ENCODE peak calls at places on chromosomes 1 and 21, in seven cellular contexts. A is tibial nerve; I is astrocyte of the cerebellum; V is left ventricle myocardium inferior; K is MM.1S; T is CD4-positive, CD25-positive, alpha-beta regulatory T cell; M is heart left ventricle. X is an unnamed sample.

GRCh38 chr1:219147571-219148019 is 26.1 kb upstream of the LYPLAL1 start:
- DNase-seq in A (no peak), K (no peak), I (no peak), T (no peak), V (no peak), M (no peak), X (no peak)

GRCh38 chr1:167057297-167057688 is 32.9 kb downstream of the GPA33 start:
- DNase-seq in A (no peak), K (peak; percentile 86), V (no peak), T (peak; percentile 57), I (peak; percentile 59), M (no peak), X (no peak)

GRCh38 chr1:29416825-29417557 is 180.7 kb downstream of the PTPRU start:
- DNase-seq in M (no peak), T (no peak), V (no peak), K (no peak), I (peak; percentile 62), A (no peak), X (peak; percentile 65)

GRCh38 chr21:14454642-14455009 is 71.7 kb upstream of the HSPA13 start:
- DNase-seq in M (no peak), K (peak; percentile 46), A (no peak), I (no peak), V (no peak), T (peak; percentile 17), X (no peak)

GRCh38 chr1:154891452-154891851 is 21.4 kb upstream of the KCNN3 start:
- DNase-seq in I (no peak), V (no peak), T (no peak), M (no peak), A (no peak), K (no peak), X (no peak)

GRCh38 chr1:203480525-203481084 is 5.0 kb downstream of the PRELP start:
- DNase-seq in V (peak; percentile 55), T (peak; percentile 54), M (no peak), K (peak; percentile 89), A (no peak), I (peak; percentile 12), X (peak; percentile 64)

GRCh38 chr21:46130721-46131720 is 24.4 kb downstream of the FTCD start:
- DNase-seq in T (no peak), I (no peak), A (no peak), V (peak; percentile 19), M (no peak), K (no peak), X (no peak)

GRCh38 chr1:64228181-64228957 is 24.9 kb downstream of the UBE2U start:
- DNase-seq in A (no peak), T (no peak), M (no peak), I (peak; percentile 51), V (no peak), K (no peak), X (no peak)

GRCh38 chr1:160675641-160676410 is 29.0 kb upstream of the SLAMF1 start:
- DNase-seq in I (peak; percentile 20), M (peak; percentile 70), T (peak; percentile 87), V (peak; percentile 66), A (no peak), K (peak; percentile 96), X (peak; percentile 13)

GRCh38 chr1:150365945-150366344 is 2.0 kb downstream of the RPRD2 start:
- DNase-seq in I (no peak), A (no peak), M (no peak), K (no peak), V (no peak), T (peak; percentile 45), X (no peak)

GRCh38 chr1:173549813-173550212 is 53.1 kb downstream of the SLC9C2 start:
- DNase-seq in A (no peak), M (no peak), T (no peak), V (no peak), I (no peak), K (no peak), X (no peak)

DNA sequence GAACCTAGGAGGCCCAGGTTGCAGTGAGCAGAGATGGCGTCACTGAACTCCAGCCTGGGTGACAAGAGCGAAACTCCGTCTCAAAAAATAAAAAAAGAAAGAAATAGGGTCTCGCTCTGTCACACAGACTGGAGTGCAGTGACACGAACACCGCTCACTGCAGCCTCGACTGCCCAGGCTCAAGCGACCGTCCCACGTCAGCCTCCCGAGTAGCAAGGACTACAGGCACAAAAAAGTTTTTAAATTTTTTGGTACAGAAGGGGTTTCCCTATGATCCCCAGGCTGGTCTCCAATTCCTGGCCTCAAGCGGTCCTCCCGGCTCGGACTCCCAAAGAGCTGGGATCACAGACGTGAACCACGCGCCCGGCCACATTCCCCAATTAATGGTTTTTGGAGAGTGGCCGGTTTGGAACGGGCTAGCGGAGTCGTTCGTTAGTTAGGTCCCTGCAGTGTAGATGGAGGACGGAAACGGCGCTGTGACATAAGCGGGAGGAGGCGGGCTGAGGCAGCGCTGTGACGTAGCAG is 611 bp upstream of the GUK1 start:
- DNase-seq in V (no peak), T (no peak), I (no peak), M (no peak), A (no peak), K (no peak), X (no peak)
- H3K4me3 ChIP-seq in V (peak overlapping the region; percentile 90), T (peak overlapping the region; percentile 71), I (peak overlapping the region; percentile 95), M (peak overlapping the region; percentile 99), A (peak overlapping the region; percentile 86), K (peak overlapping the region; percentile 95), X (peak overlapping the region; percentile 96)

GRCh38 chr1:12185556-12186276 is 18.9 kb downstream of the TNFRSF1B start:
- DNase-seq in K (no peak), A (no peak), T (no peak), M (no peak), V (no peak), I (no peak), X (no peak)

GRCh38 chr1:12182410-12182946 is 15.7 kb downstream of the TNFRSF1B start:
- DNase-seq in M (no peak), A (no peak), V (no peak), T (no peak), I (no peak), K (no peak), X (no peak)

GRCh38 chr1:12183095-12183794 is 16.5 kb downstream of the TNFRSF1B start:
- DNase-seq in K (no peak), A (no peak), V (no peak), I (no peak), T (no peak), M (no peak), X (no peak)

GRCh38 chr1:12185036-12185435 is 18.2 kb downstream of the TNFRSF1B start:
- DNase-seq in M (no peak), A (no peak), I (no peak), T (no peak), V (no peak), K (no peak), X (no peak)

DNA sequence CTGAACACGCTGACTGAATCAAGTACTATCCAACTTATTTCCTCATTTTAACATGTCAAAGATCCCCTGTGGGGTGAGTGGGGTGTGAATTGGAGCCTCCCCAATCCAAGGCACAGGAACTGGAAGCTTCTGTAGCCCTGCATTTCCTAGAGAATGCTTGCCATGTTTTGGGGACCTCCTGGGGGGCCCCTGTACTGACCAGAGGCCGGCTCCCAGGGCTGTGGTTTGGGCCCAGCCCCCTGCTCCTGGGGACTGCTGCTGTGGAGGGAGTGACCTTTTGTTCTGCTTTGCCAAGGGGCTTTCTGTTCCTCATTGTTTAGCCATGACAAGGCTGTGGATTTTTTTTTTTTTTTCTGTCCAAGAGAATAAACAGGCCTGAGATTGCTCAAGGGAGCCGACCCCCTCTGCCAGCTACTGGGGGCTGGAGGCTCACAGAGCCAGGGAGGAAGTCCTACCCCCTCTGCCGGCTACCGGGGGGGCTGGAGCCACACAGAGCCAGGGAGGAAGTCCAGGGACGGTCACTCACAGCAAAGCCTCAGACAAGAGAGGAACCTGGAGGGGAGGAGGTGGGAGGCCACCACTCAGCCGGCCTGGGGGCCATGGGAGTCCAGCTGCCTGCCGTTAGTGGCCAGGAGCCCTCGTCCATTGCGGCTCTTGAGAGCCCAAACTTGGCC is 17.4 kb downstream of the TNFRSF1B start:
- DNase-seq in K (no peak), A (peak; percentile 46), T (no peak), I (peak; percentile 87), M (peak; percentile 89), V (peak; percentile 86), X (peak; percentile 83)
- H3K4me3 ChIP-seq in K (no peak overlapping the region), A (no peak overlapping the region), T (peak overlapping the region; percentile 35), I (no peak overlapping the region), M (peak overlapping the region; percentile 22), V (peak overlapping the region; percentile 56), X (no peak overlapping the region)

GRCh38 chr1:78081980-78082860 is 36.5 kb downstream of the GIPC2 start:
- DNase-seq in M (no peak), T (no peak), I (no peak), K (no peak), V (no peak), A (no peak), X (no peak)

GRCh38 chr1:78079580-78079979 is 33.8 kb downstream of the GIPC2 start:
- DNase-seq in A (no peak), K (no peak), T (peak; percentile 12), I (no peak), M (no peak), V (no peak), X (no peak)

GRCh38 chr1:78078358-78078757 is 32.6 kb downstream of the GIPC2 start:
- DNase-seq in I (no peak), M (no peak), V (no peak), K (no peak), T (no peak), A (no peak), X (no peak)

GRCh38 chr1:78075621-78076020 is 29.9 kb downstream of the GIPC2 start:
- DNase-seq in I (no peak), T (no peak), A (no peak), M (no peak), V (no peak), K (no peak), X (no peak)

DNA sequence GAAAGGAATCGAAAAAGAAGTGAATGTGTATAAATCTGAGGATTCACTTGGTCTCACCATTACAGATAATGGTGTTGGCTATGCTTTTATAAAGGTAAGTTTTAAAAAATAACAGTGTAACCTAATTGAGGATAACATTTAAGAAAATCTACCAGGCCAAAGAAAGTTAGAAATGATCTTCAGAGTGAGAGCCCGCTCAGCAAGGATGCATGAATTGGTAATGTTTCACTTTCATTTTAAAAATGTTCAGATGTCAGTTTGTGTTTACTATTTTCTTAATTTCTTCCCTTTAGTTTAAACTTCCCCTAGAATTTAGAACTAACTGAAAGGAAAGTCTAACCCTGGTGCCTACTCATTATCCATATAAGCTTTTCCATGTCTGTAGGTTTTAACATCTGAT is 35.0 kb downstream of the GIPC2 start:
- DNase-seq in T (peak; percentile 41), A (no peak), M (no peak), V (no peak), I (no peak), K (peak; percentile 15), X (no peak)
- H3K4me3 ChIP-seq in T (peak overlapping the region; percentile 51), A (no peak overlapping the region), M (no peak overlapping the region), V (peak overlapping the region; percentile 35), I (no peak overlapping the region), K (peak overlapping the region; percentile 42), X (no peak overlapping the region)

DNA sequence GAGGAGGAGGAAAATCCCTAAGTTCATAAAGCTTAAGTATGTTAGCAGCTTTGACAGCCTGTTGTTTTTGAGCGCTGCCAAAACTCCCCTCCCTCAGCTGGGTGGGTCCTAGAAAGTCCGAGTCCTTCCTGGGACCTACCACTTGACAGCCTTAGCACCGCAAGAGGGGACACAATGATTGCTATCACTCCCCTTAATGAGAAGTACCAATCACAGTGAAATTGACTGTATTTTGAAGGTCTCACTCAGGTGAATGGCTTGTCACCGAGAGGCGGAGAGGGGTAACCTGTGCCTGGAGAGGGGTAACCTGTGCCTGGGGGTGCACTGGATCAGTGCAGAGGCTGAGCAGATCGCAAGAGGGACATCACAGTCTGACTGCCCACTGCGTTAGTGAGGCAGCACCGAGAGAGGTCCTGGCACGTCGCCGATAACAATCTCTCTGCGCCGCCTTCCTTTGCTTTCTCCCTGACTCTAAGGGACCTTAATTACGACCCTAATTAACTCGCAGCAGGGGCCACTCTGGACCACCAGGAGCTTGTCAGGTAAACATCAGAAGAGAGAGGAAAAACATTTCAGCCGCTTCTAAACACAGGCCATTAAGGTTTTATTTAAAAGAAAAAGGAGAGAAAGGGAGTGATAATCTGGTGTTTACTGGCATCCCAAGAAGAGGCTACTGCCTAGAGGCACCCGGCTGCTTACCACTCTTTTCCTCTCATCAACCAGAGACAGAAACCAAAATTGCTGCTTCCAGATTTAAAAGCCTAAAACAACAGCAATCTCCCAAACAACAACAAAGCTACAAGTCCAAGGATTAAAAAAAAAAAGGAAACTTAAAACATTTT is 25.7 kb upstream of the KCNK1 start:
- DNase-seq in K (no peak), I (no peak), T (no peak), V (no peak), A (no peak), M (no peak), X (no peak)
- H3K4me3 ChIP-seq in K (no peak overlapping the region), I (no peak overlapping the region), T (no peak overlapping the region), V (no peak overlapping the region), A (no peak overlapping the region), M (no peak overlapping the region), X (no peak overlapping the region)